ENCODE peak calls at places on chromosomes 2 and 18, in eight cellular contexts. E is colonic mucosa, N is neural progenitor cell, H is esophagus squamous epithelium, V is progenitor cell of endocrine pancreas, Z is HFFc6, A is AG09309, M is cardiac muscle cell. L is an unnamed sample.

GRCh38 chr18:34647251-34647650 is 62.8 kb upstream of the DTNA start:
- DNase-seq in A (no peak), E (no peak), M (no peak), Z (no peak), V (no peak), N (peak), H (no peak), L (no peak)

GRCh38 chr2:33298233-33298632 is 178.2 kb upstream of the RASGRP3 start:
- DNase-seq in N (no peak), H (no peak), E (no peak), Z (peak), A (no peak), M (no peak), V (no peak), L (peak)

GRCh38 chr18:58235001-58235436 is 191.0 kb downstream of the NEDD4L start:
- DNase-seq in N (no peak), Z (no peak), E (peak), M (no peak), A (no peak), H (no peak), V (no peak), L (no peak)

GRCh38 chr2:201871471-201871870 is 65.1 kb downstream of the CDK15 start:
- DNase-seq in A (no peak), M (no peak), H (no peak), Z (no peak), E (no peak), N (no peak), V (no peak), L (no peak)

GRCh38 chr2:34012728-34013302 is 413.7 kb upstream of the FAM98A start:
- DNase-seq in A (no peak), V (peak), M (peak), E (peak), H (no peak), N (peak), Z (peak), L (peak)

GRCh38 chr2:216905649-216906048 is 45.8 kb upstream of the TNP1 start:
- DNase-seq in Z (no peak), N (no peak), M (no peak), A (no peak), H (no peak), E (no peak), V (no peak), L (no peak)

GRCh38 chr18:48050176-48050575 is 119.7 kb upstream of the SMAD2 start:
- DNase-seq in E (peak), M (no peak), N (no peak), Z (no peak), H (no peak), V (no peak), A (no peak), L (no peak)

GRCh38 chr2:188364033-188364432 is 72.4 kb downstream of the GULP1 start:
- DNase-seq in M (no peak), A (no peak), Z (no peak), N (no peak), E (no peak), H (no peak), V (no peak), L (no peak)

GRCh38 chr2:179932786-179933185 is 71.4 kb upstream of the ZNF385B start:
- DNase-seq in V (no peak), M (peak), N (no peak), Z (no peak), H (no peak), A (no peak), E (no peak), L (no peak)

GRCh38 chr2:3334392-3334791 is 43.2 kb downstream of the EIPR1 start:
- DNase-seq in H (no peak), Z (no peak), N (no peak), A (no peak), E (no peak), V (no peak), M (no peak), L (no peak)

GRCh38 chr2:190178066-190178722 is 115.7 kb upstream of the MSTN start:
- DNase-seq in N (no peak), M (no peak), Z (no peak), H (no peak), A (no peak), E (no peak), V (no peak), L (no peak)

GRCh38 chr2:190181066-190181681 is 118.6 kb upstream of the MSTN start:
- DNase-seq in N (no peak), Z (no peak), A (no peak), E (no peak), H (no peak), M (no peak), V (no peak), L (peak)

GRCh38 chr2:190182071-190182524 is 119.6 kb upstream of the MSTN start:
- DNase-seq in Z (no peak), M (no peak), E (no peak), N (no peak), H (no peak), V (no peak), A (no peak), L (no peak)

GRCh38 chr2:190180313-190181065 is 118.0 kb upstream of the MSTN start:
- DNase-seq in H (no peak), Z (no peak), N (peak), A (no peak), M (peak), V (peak), E (peak), L (peak)

GRCh38 chr2:190179754-190180312 is 117.3 kb upstream of the MSTN start:
- DNase-seq in M (no peak), N (peak), Z (no peak), V (no peak), A (no peak), H (no peak), E (no peak), L (no peak)
- TF ChIP-seq CTCF in M (no peak), N (no peak), Z (no peak), V (no peak), A (no peak), H (no peak), E (no peak), L (no peak)

DNA sequence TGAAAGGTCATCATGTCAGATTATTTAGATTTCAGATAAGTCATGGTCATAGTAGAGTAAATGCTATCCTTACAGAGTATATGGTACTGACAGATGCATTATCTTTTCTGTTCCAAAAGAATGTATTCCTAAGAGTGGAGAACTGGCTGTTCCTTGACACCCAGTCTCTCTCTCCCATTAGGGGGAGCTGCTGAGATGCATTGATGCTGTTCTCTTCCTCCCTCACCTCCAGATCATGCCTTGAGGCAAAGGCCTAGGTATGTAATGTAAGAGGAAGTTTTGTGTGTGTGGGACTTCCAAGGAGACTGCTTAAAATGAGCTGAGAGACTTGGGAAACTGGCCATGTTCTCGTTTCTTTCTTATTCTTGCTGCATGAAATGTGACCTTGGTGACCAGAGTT is 979.5 kb upstream of the CELF4 start:
- DNase-seq in V (no peak), A (no peak), M (peak), Z (no peak), E (no peak), H (no peak), N (peak), L (no peak)
- TF ChIP-seq CTCF in V (peak), A (no peak), M (no peak), Z (no peak), E (no peak), H (no peak), N (peak), L (no peak)

GRCh38 chr2:117957616-117958015 is 56.3 kb downstream of the CCDC93 start:
- DNase-seq in V (no peak), A (no peak), E (no peak), N (no peak), H (no peak), M (no peak), Z (no peak), L (no peak)

GRCh38 chr2:117948585-117948984 is 65.3 kb downstream of the CCDC93 start:
- DNase-seq in N (peak), M (no peak), H (no peak), A (no peak), Z (no peak), E (no peak), V (no peak), L (no peak)

GRCh38 chr2:117956036-117956791 is 57.7 kb downstream of the CCDC93 start:
- DNase-seq in Z (no peak), E (no peak), H (no peak), V (no peak), A (no peak), M (no peak), N (no peak), L (peak)

GRCh38 chr2:117949800-117950199 is 64.1 kb downstream of the CCDC93 start:
- DNase-seq in A (no peak), H (no peak), E (no peak), V (no peak), Z (no peak), N (peak), M (no peak), L (no peak)

DNA sequence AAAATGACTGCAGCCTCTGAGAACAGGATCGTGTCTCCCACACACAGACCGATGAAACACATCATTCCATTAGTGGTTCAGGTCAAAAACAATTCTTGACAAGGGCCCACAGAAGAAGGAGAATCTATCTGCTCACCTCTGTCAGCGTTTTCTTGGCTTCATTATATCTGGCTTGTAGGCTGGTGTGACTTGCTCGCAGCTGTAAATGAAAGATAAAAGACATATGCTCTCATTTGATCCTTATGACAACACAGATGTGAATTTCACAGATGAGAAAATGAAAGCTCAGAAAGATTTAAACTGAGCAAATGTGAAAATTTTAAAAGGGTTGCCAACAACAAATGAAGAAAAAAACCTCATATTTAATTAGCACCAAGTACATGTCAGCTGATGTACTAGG is 61.6 kb downstream of the CCDC93 start:
- DNase-seq in N (no peak), Z (no peak), A (no peak), M (no peak), E (no peak), V (no peak), H (no peak), L (no peak)
- TF ChIP-seq CTCF in N (no peak), Z (no peak), A (no peak), M (no peak), E (no peak), V (no peak), H (no peak), L (no peak)

GRCh38 chr2:25685741-25686140 is 12.4 kb upstream of the DTNB start:
- DNase-seq in N (no peak), E (no peak), A (no peak), V (no peak), H (no peak), M (no peak), Z (no peak), L (no peak)
- TF ChIP-seq CTCF in N (no peak), E (no peak), A (no peak), V (no peak), H (no peak), M (no peak), Z (no peak), L (no peak)

DNA sequence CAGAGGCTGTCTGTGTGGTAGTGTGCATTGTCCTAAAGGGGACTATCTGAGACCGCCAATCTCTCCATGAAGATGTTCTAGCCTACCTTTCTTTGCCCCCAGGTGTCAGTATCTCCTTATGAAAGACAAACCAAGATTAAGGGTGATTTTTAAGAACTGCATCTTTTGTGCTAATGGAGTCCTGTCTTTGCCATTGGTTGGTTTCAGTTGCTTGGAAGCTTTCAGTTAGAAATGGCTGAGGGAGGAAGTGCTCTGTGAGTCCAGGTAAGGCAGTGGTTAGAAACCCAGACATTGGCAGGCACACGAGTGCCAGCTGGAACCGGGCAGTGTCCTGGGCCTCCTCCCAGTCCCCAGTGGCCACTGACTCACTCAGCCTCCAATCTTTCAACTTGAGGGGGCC is 111.3 kb downstream of the DOCK10 start:
- DNase-seq in H (no peak), Z (no peak), N (no peak), A (no peak), E (no peak), M (no peak), V (no peak), L (no peak)
- TF ChIP-seq CTCF in H (no peak), Z (peak), N (no peak), A (no peak), E (no peak), M (no peak), V (no peak), L (no peak)

GRCh38 chr2:229586012-229586411 is 128.3 kb downstream of the DNER start:
- DNase-seq in M (no peak), H (no peak), V (no peak), Z (no peak), N (no peak), A (no peak), E (no peak), L (no peak)

GRCh38 chr2:229586746-229587705 is 127.3 kb downstream of the DNER start:
- DNase-seq in V (peak), E (peak), A (peak), M (peak), N (peak), Z (peak), H (no peak), L (peak)

GRCh38 chr2:229578052-229578846 is 136.1 kb downstream of the DNER start:
- DNase-seq in V (no peak), M (no peak), Z (no peak), N (peak), E (no peak), H (no peak), A (no peak), L (no peak)

DNA sequence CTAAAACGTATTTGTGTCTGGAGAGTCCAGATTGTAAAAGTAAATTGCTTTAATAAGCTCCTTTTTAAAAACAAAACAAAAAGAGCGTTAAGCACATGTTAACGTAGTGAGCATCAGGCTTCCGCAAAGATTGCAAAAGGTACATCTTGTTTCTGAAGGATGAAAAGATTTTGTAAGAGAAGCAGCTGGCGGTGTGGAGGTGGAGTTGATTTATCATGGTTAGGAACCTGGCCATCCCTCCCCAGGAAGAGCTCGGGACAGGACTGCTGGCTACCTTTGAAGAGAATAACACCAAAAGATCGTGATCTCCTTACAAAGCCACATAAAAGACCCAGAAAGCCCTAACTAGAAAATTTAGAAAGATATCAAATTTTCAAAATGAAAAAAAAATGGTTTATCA is 132.2 kb downstream of the DNER start:
- DNase-seq in V (no peak), M (no peak), H (no peak), E (no peak), Z (no peak), A (no peak), N (no peak), L (no peak)
- TF ChIP-seq CTCF in V (no peak), M (no peak), H (no peak), E (no peak), Z (no peak), A (no peak), N (no peak), L (no peak)

GRCh38 chr2:234024304-234024703 is 26.2 kb upstream of the SPP2 start:
- DNase-seq in A (no peak), N (no peak), Z (no peak), V (no peak), M (no peak), H (no peak), E (no peak), L (no peak)
- TF ChIP-seq CTCF in A (no peak), N (no peak), Z (no peak), V (no peak), M (no peak), H (no peak), E (no peak), L (no peak)

GRCh38 chr18:9974279-9974915 is 60.6 kb downstream of the VAPA start:
- DNase-seq in N (no peak), M (no peak), V (no peak), H (no peak), A (peak), E (no peak), Z (peak), L (peak)
- TF ChIP-seq CTCF in N (no peak), M (no peak), V (no peak), H (no peak), A (no peak), E (no peak), Z (no peak), L (no peak)

GRCh38 chr2:166112193-166112605 is 15.6 kb downstream of the SCN1A start:
- DNase-seq in V (no peak), A (no peak), M (no peak), E (no peak), Z (no peak), H (no peak), N (no peak), L (no peak)

GRCh38 chr2:166104084-166104483 is 23.7 kb downstream of the SCN1A start:
- DNase-seq in Z (no peak), E (no peak), V (no peak), N (no peak), H (no peak), A (no peak), M (no peak), L (no peak)

GRCh38 chr2:166104773-166105172 is 23.0 kb downstream of the SCN1A start:
- DNase-seq in M (no peak), E (no peak), V (no peak), N (no peak), Z (no peak), A (no peak), H (no peak), L (no peak)

DNA sequence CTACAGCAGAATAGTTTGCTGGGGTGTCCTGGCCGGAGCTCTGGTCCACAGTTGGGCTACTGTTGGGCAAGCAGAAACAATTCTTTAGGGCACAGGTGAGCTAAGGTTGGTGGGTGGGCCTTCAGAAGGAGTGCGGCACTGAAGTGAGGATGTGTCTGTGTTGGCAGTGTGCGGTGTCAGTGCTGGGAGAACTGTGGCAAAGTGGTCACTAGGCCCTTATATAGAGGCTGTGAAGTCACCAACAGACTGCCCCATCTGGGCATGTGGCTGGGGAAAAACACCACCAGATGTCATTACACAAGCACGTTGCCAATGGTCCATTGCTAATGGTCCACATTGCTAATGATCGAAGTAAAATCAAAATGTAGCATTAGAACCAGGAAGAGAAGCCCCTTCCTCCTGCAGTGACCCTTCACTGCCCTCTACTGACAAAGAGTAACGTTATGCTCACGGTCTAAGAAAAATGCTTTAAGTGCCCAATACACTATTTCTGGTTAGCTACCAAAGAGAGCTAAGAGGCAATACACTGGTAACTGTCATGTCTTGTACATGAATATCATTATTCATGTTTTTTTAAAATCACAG is 21.3 kb downstream of the SCN1A start:
- DNase-seq in H (no peak), Z (no peak), E (no peak), N (peak), V (no peak), M (peak), A (no peak), L (peak)
- TF ChIP-seq CTCF in H (no peak), Z (peak), E (no peak), N (peak), V (peak), M (peak), A (peak), L (no peak)

GRCh38 chr2:208033701-208034502 is 8.6 kb upstream of the PLEKHM3 start:
- DNase-seq in M (peak), V (no peak), N (peak), A (no peak), H (no peak), E (peak), Z (peak), L (peak)
- TF ChIP-seq CTCF in M (peak), V (peak), N (peak), A (no peak), H (no peak), E (peak), Z (peak), L (no peak)

L was measured in foreskin fibroblast.